ENCODE peak calls at places on chromosomes 5 and 9, in four cellular contexts. One of them, this sample, is unnamed.

GRCh38 chr9:4508907-4509589 is 18.8 kb downstream of the SLC1A1 start:
- DNase-seq in stimulated activated CD8-positive, alpha-beta memory T cell treated with anti-CD3 and anti-CD28 coated beads, Interleukin-7, amount 100 ng/mL, for 24 hours: no peak
- DNase-seq in hippocampal formation: no peak
- DNase-seq in GM06990: no peak
- DNase-seq in this sample: no peak

GRCh38 chr9:112863781-112864180 is 26.9 kb downstream of the SLC46A2 start:
- DNase-seq in stimulated activated CD8-positive, alpha-beta memory T cell treated with anti-CD3 and anti-CD28 coated beads, Interleukin-7, amount 100 ng/mL, for 24 hours: no peak
- DNase-seq in hippocampal formation: no peak
- DNase-seq in GM06990: no peak
- DNase-seq in this sample: peak

GRCh38 chr5:37492778-37493555 is 113.8 kb downstream of the WDR70 start:
- DNase-seq in stimulated activated CD8-positive, alpha-beta memory T cell treated with anti-CD3 and anti-CD28 coated beads, Interleukin-7, amount 100 ng/mL, for 24 hours: no peak
- DNase-seq in hippocampal formation: no peak
- DNase-seq in GM06990: no peak
- DNase-seq in this sample: no peak

GRCh38 chr9:115289757-115290208 is 171.8 kb upstream of the TNC start:
- DNase-seq in stimulated activated CD8-positive, alpha-beta memory T cell treated with anti-CD3 and anti-CD28 coated beads, Interleukin-7, amount 100 ng/mL, for 24 hours: no peak
- DNase-seq in hippocampal formation: no peak
- DNase-seq in GM06990: no peak
- DNase-seq in this sample: no peak

GRCh38 chr5:58484505-58484904 is 6.7 kb upstream of the GAPT start:
- DNase-seq in stimulated activated CD8-positive, alpha-beta memory T cell treated with anti-CD3 and anti-CD28 coated beads, Interleukin-7, amount 100 ng/mL, for 24 hours: no peak
- DNase-seq in hippocampal formation: no peak
- DNase-seq in GM06990: no peak
- DNase-seq in this sample: no peak

GRCh38 chr5:71972777-71973473 is 134.3 kb upstream of the MAP1B start:
- DNase-seq in stimulated activated CD8-positive, alpha-beta memory T cell treated with anti-CD3 and anti-CD28 coated beads, Interleukin-7, amount 100 ng/mL, for 24 hours: no peak
- DNase-seq in hippocampal formation: no peak
- DNase-seq in GM06990: no peak
- DNase-seq in this sample: no peak

GRCh38 chr5:63401434-63402046 is 560.7 kb downstream of the HTR1A start:
- DNase-seq in stimulated activated CD8-positive, alpha-beta memory T cell treated with anti-CD3 and anti-CD28 coated beads, Interleukin-7, amount 100 ng/mL, for 24 hours: no peak
- DNase-seq in hippocampal formation: peak
- DNase-seq in GM06990: no peak
- DNase-seq in this sample: peak

GRCh38 chr5:56409331-56410190 is 176.4 kb upstream of the ANKRD55 start:
- DNase-seq in stimulated activated CD8-positive, alpha-beta memory T cell treated with anti-CD3 and anti-CD28 coated beads, Interleukin-7, amount 100 ng/mL, for 24 hours: no peak
- DNase-seq in hippocampal formation: peak
- DNase-seq in GM06990: no peak
- DNase-seq in this sample: no peak

GRCh38 chr9:19431361-19432171 is 22.8 kb downstream of the ACER2 start:
- DNase-seq in stimulated activated CD8-positive, alpha-beta memory T cell treated with anti-CD3 and anti-CD28 coated beads, Interleukin-7, amount 100 ng/mL, for 24 hours: no peak
- DNase-seq in hippocampal formation: no peak
- DNase-seq in GM06990: no peak
- DNase-seq in this sample: no peak

GRCh38 chr9:27870404-27870803 is 297.1 kb upstream of the C9orf72 start:
- DNase-seq in stimulated activated CD8-positive, alpha-beta memory T cell treated with anti-CD3 and anti-CD28 coated beads, Interleukin-7, amount 100 ng/mL, for 24 hours: no peak
- DNase-seq in hippocampal formation: no peak
- DNase-seq in GM06990: no peak
- DNase-seq in this sample: no peak